ENCODE peak calls at places on chromosome 12, in four cellular contexts. One of them, this sample, is unnamed.

GRCh38 chr12:25811656-25812126 is 146.8 kb upstream of the RASSF8 start:
- DNase-seq in activated CD4-positive, alpha-beta memory T cell treated with anti-CD3 and anti-CD28 coated beads for 36 hours: no peak
- DNase-seq in upper lobe of right lung: no peak
- DNase-seq in CD8-positive, alpha-beta T cell: no peak
- DNase-seq in this sample: no peak

GRCh38 chr12:29066061-29066588 is 83.0 kb upstream of the FAR2 start:
- DNase-seq in activated CD4-positive, alpha-beta memory T cell treated with anti-CD3 and anti-CD28 coated beads for 36 hours: peak
- DNase-seq in upper lobe of right lung: no peak
- DNase-seq in CD8-positive, alpha-beta T cell: no peak
- DNase-seq in this sample: peak

GRCh38 chr12:132651444-132652100 is 33.0 kb downstream of the P2RX2 start:
- DNase-seq in activated CD4-positive, alpha-beta memory T cell treated with anti-CD3 and anti-CD28 coated beads for 36 hours: no peak
- DNase-seq in upper lobe of right lung: no peak
- DNase-seq in CD8-positive, alpha-beta T cell: no peak
- DNase-seq in this sample: no peak

GRCh38 chr12:72368719-72369505 is 96.7 kb downstream of the TRHDE start:
- DNase-seq in activated CD4-positive, alpha-beta memory T cell treated with anti-CD3 and anti-CD28 coated beads for 36 hours: no peak
- DNase-seq in upper lobe of right lung: no peak
- DNase-seq in CD8-positive, alpha-beta T cell: no peak
- DNase-seq in this sample: no peak

GRCh38 chr12:103312742-103313354 is 182.9 kb downstream of the C12orf42 start:
- DNase-seq in activated CD4-positive, alpha-beta memory T cell treated with anti-CD3 and anti-CD28 coated beads for 36 hours: no peak
- DNase-seq in upper lobe of right lung: no peak
- DNase-seq in CD8-positive, alpha-beta T cell: no peak
- DNase-seq in this sample: no peak

GRCh38 chr12:57541717-57542116 is 5.3 kb downstream of the DCTN2 start:
- DNase-seq in activated CD4-positive, alpha-beta memory T cell treated with anti-CD3 and anti-CD28 coated beads for 36 hours: no peak
- DNase-seq in upper lobe of right lung: peak
- DNase-seq in CD8-positive, alpha-beta T cell: no peak
- DNase-seq in this sample: peak

GRCh38 chr12:125403145-125403789 is 338.0 kb downstream of the AACS start:
- DNase-seq in activated CD4-positive, alpha-beta memory T cell treated with anti-CD3 and anti-CD28 coated beads for 36 hours: no peak
- DNase-seq in upper lobe of right lung: no peak
- DNase-seq in CD8-positive, alpha-beta T cell: no peak
- DNase-seq in this sample: no peak

GRCh38 chr12:80056845-80057244 is 42.5 kb upstream of the OTOGL start:
- DNase-seq in activated CD4-positive, alpha-beta memory T cell treated with anti-CD3 and anti-CD28 coated beads for 36 hours: no peak
- DNase-seq in upper lobe of right lung: no peak
- DNase-seq in CD8-positive, alpha-beta T cell: no peak
- DNase-seq in this sample: no peak

GRCh38 chr12:124123432-124124015 is 150.5 kb downstream of the ZNF664 start:
- DNase-seq in activated CD4-positive, alpha-beta memory T cell treated with anti-CD3 and anti-CD28 coated beads for 36 hours: no peak
- DNase-seq in upper lobe of right lung: no peak
- DNase-seq in CD8-positive, alpha-beta T cell: no peak
- DNase-seq in this sample: no peak

GRCh38 chr12:122861586-122861970 is 26.3 kb downstream of the HIP1R start:
- DNase-seq in activated CD4-positive, alpha-beta memory T cell treated with anti-CD3 and anti-CD28 coated beads for 36 hours: no peak
- DNase-seq in upper lobe of right lung: peak
- DNase-seq in CD8-positive, alpha-beta T cell: no peak
- DNase-seq in this sample: no peak

GRCh38 chr12:2890388-2891239 is at the start of gene TULP3:
- DNase-seq in activated CD4-positive, alpha-beta memory T cell treated with anti-CD3 and anti-CD28 coated beads for 36 hours: peak
- DNase-seq in upper lobe of right lung: peak
- DNase-seq in CD8-positive, alpha-beta T cell: peak
- DNase-seq in this sample: peak

GRCh38 chr12:27554421-27555186 is 30.6 kb downstream of the PPFIBP1 start:
- DNase-seq in activated CD4-positive, alpha-beta memory T cell treated with anti-CD3 and anti-CD28 coated beads for 36 hours: no peak
- DNase-seq in upper lobe of right lung: no peak
- DNase-seq in CD8-positive, alpha-beta T cell: no peak
- DNase-seq in this sample: peak

GRCh38 chr12:107522692-107523477 is 162.7 kb upstream of the PWP1 start:
- DNase-seq in activated CD4-positive, alpha-beta memory T cell treated with anti-CD3 and anti-CD28 coated beads for 36 hours: no peak
- DNase-seq in upper lobe of right lung: no peak
- DNase-seq in CD8-positive, alpha-beta T cell: no peak
- DNase-seq in this sample: no peak